ENCODE peak calls at places on chromosomes 1 and 21, in six cellular contexts. X is stomach, M is fibroblast of lung, I is tibial artery, F is colonic mucosa, H is A549. Q is an unnamed sample.

GRCh38 chr1:102191723-102192122 is 195.0 kb upstream of the OLFM3 start:
- DNase-seq in M (peak), X (no peak), I (no peak), F (peak), H (peak), Q (no peak)

GRCh38 chr21:45262616-45263015 is 25.1 kb downstream of the POFUT2 start:
- DNase-seq in M (no peak), I (peak), X (peak), H (no peak), F (peak), Q (no peak)

GRCh38 chr1:228298471-228298870 is 90.6 kb downstream of the OBSCN start:
- DNase-seq in F (no peak), I (no peak), X (no peak), M (no peak), H (no peak), Q (no peak)

GRCh38 chr1:170619167-170620030 is 44.5 kb upstream of the PRRX1 start:
- DNase-seq in I (no peak), H (no peak), X (no peak), F (no peak), M (peak), Q (no peak)

GRCh38 chr1:155648207-155649147 is 38.5 kb downstream of the MSTO1 start:
- DNase-seq in H (peak), X (peak), I (peak), M (peak), F (peak), Q (no peak)

GRCh38 chr1:10402729-10403274 is 3.9 kb downstream of the PGD start:
- DNase-seq in M (peak), H (peak), X (no peak), I (no peak), F (no peak), Q (no peak)

GRCh38 chr1:232226197-232226681 is 403.7 kb downstream of the SIPA1L2 start:
- DNase-seq in I (no peak), F (no peak), M (peak), H (no peak), X (no peak), Q (no peak)

GRCh38 chr1:6660415-6661049 is 35.9 kb downstream of the THAP3 start:
- DNase-seq in I (no peak), F (no peak), M (no peak), H (no peak), X (no peak), Q (no peak)

GRCh38 chr1:11736746-11737639 is 1.1 kb downstream of the AGTRAP start:
- DNase-seq in I (peak), X (peak), M (peak), F (peak), H (peak), Q (peak)

GRCh38 chr1:22955146-22955545 is 17.5 kb downstream of the LACTBL1 start:
- DNase-seq in F (no peak), I (no peak), M (no peak), X (no peak), H (no peak), Q (no peak)

GRCh38 chr1:40808909-40809308 is 25.3 kb downstream of the KCNQ4 start:
- DNase-seq in M (no peak), I (no peak), F (no peak), X (no peak), H (no peak), Q (no peak)

GRCh38 chr1:210467440-210468040 is 138.8 kb downstream of the HHAT start:
- DNase-seq in F (no peak), H (no peak), M (peak), I (no peak), X (no peak), Q (no peak)

GRCh38 chr1:113991467-113991997 is 12.3 kb downstream of the OLFML3 start:
- DNase-seq in I (no peak), F (no peak), X (no peak), H (no peak), M (no peak), Q (no peak)

GRCh38 chr21:37446552-37446951 is 80.0 kb downstream of the DYRK1A start:
- DNase-seq in F (no peak), X (no peak), H (no peak), M (no peak), I (no peak), Q (no peak)

GRCh38 chr1:1196431-1197187 is 9.8 kb downstream of the TNFRSF18 start:
- DNase-seq in F (no peak), M (no peak), I (no peak), X (no peak), H (no peak), Q (peak)

GRCh38 chr1:164733070-164733469 is 174.1 kb downstream of the PBX1 start:
- DNase-seq in H (peak), X (no peak), I (no peak), F (no peak), M (peak), Q (no peak)

GRCh38 chr21:38898422-38899098 is 92.8 kb downstream of the ETS2 start:
- DNase-seq in H (no peak), F (no peak), M (no peak), X (no peak), I (no peak), Q (no peak)

GRCh38 chr1:87291107-87291506 is 37.6 kb upstream of the LMO4 start:
- DNase-seq in X (no peak), M (peak), H (no peak), I (no peak), F (no peak), Q (no peak)

GRCh38 chr1:31216016-31216415 is 23.7 kb downstream of the NKAIN1 start:
- DNase-seq in I (no peak), M (peak), H (no peak), X (peak), F (peak), Q (peak)

GRCh38 chr1:178609015-178609414 is 96.1 kb downstream of the TEX35 start:
- DNase-seq in H (no peak), F (no peak), X (no peak), I (no peak), M (peak), Q (no peak)

GRCh38 chr1:189904509-189904908 is 573.2 kb downstream of the BRINP3 start:
- DNase-seq in X (no peak), I (no peak), M (no peak), F (no peak), H (no peak), Q (no peak)

GRCh38 chr1:55575571-55576279 is 360.6 kb upstream of the USP24 start:
- DNase-seq in X (no peak), I (peak), F (peak), M (peak), H (no peak), Q (peak)

GRCh38 chr1:3785458-3786157 is 10.7 kb downstream of the LRRC47 start:
- DNase-seq in I (no peak), H (no peak), M (no peak), F (peak), X (no peak), Q (no peak)

GRCh38 chr1:218495931-218496330 is 150.8 kb downstream of the TGFB2 start:
- DNase-seq in H (no peak), X (no peak), M (no peak), I (no peak), F (no peak), Q (no peak)

GRCh38 chr1:147717051-147717705 is 43.2 kb downstream of the GJA5 start:
- DNase-seq in H (peak), M (no peak), F (peak), I (no peak), X (peak), Q (no peak)

GRCh38 chr1:67105508-67105907 is 29.3 kb downstream of the C1orf141 start:
- DNase-seq in I (no peak), X (no peak), F (peak), H (no peak), M (no peak), Q (no peak)

GRCh38 chr1:181094813-181095212 is 6.3 kb downstream of the IER5 start:
- DNase-seq in F (no peak), X (no peak), H (no peak), I (no peak), M (peak), Q (no peak)

GRCh38 chr1:70487910-70488665 is 77.0 kb downstream of the CTH start:
- DNase-seq in I (no peak), H (peak), M (peak), F (peak), X (no peak), Q (no peak)

GRCh38 chr1:64882574-64883255 is 83.6 kb downstream of the JAK1 start:
- DNase-seq in H (no peak), X (no peak), F (no peak), I (no peak), M (no peak), Q (no peak)

GRCh38 chr1:59186656-59187055 is 110.2 kb upstream of the FGGY start:
- DNase-seq in H (no peak), F (no peak), M (peak), X (no peak), I (peak), Q (peak)

GRCh38 chr1:67460648-67461500 is 30.7 kb upstream of the SERBP1 start:
- DNase-seq in I (peak), F (no peak), H (no peak), X (peak), M (no peak), Q (peak)

GRCh38 chr1:236141447-236142357 is 637 bp upstream of the GPR137B start:
- DNase-seq in H (peak), M (peak), F (peak), I (no peak), X (peak), Q (peak)

GRCh38 chr1:37793773-37794371 is at the start of gene MANEAL:
- DNase-seq in X (peak), H (peak), I (peak), M (peak), F (peak), Q (peak)

GRCh38 chr1:203324103-203325003 is 19.0 kb downstream of the BTG2 start:
- DNase-seq in I (peak), F (peak), M (no peak), X (no peak), H (no peak), Q (no peak)

GRCh38 chr1:209661081-209661480 is 8.9 kb upstream of the LAMB3 start:
- DNase-seq in X (no peak), H (no peak), F (no peak), M (no peak), I (no peak), Q (no peak)

GRCh38 chr1:10630661-10631120 is 155.9 kb downstream of the PEX14 start:
- DNase-seq in X (no peak), H (no peak), I (no peak), M (no peak), F (no peak), Q (peak)

GRCh38 chr1:30688920-30689794 is 34.2 kb downstream of the MATN1 start:
- DNase-seq in M (no peak), F (no peak), H (no peak), X (no peak), I (no peak), Q (no peak)

GRCh38 chr1:211616231-211617031 is 37.5 kb upstream of the SLC30A1 start:
- DNase-seq in X (peak), H (no peak), F (no peak), I (peak), M (peak), Q (peak)

GRCh38 chr1:236654957-236655356 is 31.3 kb upstream of the ACTN2 start:
- DNase-seq in X (no peak), F (no peak), H (no peak), M (no peak), I (no peak), Q (no peak)

GRCh38 chr1:200129480-200129879 is 102.0 kb downstream of the NR5A2 start:
- DNase-seq in X (no peak), F (no peak), I (no peak), H (no peak), M (no peak), Q (no peak)

DNA sequence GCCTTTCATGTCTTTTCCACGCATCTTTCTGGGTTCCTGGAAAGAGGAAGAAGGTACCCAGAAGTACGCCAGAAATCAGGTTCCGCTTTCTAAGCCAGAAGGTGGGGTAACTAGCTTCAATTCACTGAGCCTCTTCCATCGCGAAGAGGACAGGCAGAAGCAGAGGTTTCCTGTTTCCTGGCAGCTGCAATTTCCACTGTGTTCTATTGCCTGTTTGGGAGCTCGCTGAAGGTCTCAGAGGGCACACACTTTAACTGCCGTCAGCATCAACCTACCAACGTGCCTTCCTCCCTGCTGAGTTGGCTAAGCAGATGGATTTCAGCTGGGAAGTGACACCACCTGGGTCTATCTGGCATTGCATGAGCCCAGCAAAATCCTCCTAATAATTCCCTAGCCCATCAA is 10.0 kb downstream of the NCF2 start:
- DNase-seq in H (peak), M (no peak), I (peak), X (no peak), F (no peak), Q (no peak)
- H3K4me3 ChIP-seq in H (no peak), M (no peak), I (no peak), X (no peak), F (no peak), Q (no peak)

DNA sequence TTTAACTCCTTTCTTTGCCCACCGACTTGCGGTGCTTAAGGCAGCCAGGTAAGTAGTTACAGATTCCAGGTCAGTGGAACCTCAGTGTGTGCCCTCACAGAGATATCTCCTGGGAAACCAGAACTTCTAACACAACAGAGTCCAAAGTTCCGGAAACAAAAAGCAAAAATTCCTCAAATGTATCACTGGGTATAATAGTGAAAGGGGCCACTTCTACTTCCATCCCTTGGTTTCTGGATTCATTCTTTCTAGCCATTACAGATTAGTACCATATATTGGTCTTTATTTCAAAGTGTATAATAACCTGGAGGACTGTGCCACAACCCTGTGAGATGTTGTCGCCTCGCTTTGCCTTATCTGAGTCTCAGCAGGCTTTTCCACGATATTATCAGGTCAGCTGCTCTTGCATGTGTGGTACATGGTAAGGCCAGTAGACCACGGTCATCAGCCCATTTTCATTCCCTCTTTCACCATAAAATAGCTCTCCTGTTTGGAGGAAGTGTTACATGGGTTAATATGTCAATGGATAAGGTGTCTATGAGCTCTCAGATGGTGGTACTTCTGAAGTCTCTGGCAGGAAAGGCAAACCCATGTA is 14.9 kb upstream of the VASH2 start:
- DNase-seq in M (no peak), X (no peak), H (no peak), I (no peak), F (no peak), Q (no peak)
- H3K4me3 ChIP-seq in M (no peak), X (no peak), H (no peak), I (no peak), F (no peak), Q (no peak)

GRCh38 chr1:107480548-107480947 is 339.7 kb downstream of the NTNG1 start:
- DNase-seq in M (peak), F (no peak), X (peak), I (no peak), H (no peak), Q (peak)
- H3K4me3 ChIP-seq in M (peak), F (no peak), X (peak), I (no peak), H (no peak), Q (peak)

GRCh38 chr1:48526045-48526714 is 54.2 kb upstream of the SPATA6 start:
- DNase-seq in M (peak), X (peak), H (no peak), I (no peak), F (peak), Q (no peak)
- H3K4me3 ChIP-seq in M (peak), X (no peak), H (no peak), I (no peak), F (no peak), Q (no peak)